ENCODE peak calls at places on chromosomes 12 and 14, in six cellular contexts. One of them, this sample, is unnamed.

GRCh38 chr14:24887623-24888304 is 162.2 kb downstream of the STXBP6 start:
- DNase-seq in A549: no peak
- DNase-seq in IMR-90: peak; percentile 24
- DNase-seq in K562: no peak
- DNase-seq in HepG2: no peak
- DNase-seq in GM12878: no peak
- DNase-seq in this sample: no peak

GRCh38 chr14:29724991-29725390 is 202.7 kb downstream of the PRKD1 start:
- DNase-seq in A549: peak; percentile 77
- DNase-seq in IMR-90: peak; percentile 63
- DNase-seq in K562: no peak
- DNase-seq in HepG2: no peak
- DNase-seq in GM12878: no peak
- DNase-seq in this sample: peak; percentile 9

GRCh38 chr14:53670701-53671100 is 285.9 kb downstream of the BMP4 start:
- DNase-seq in A549: peak; percentile 5
- DNase-seq in IMR-90: peak; percentile 89
- DNase-seq in K562: no peak
- DNase-seq in HepG2: peak; percentile 3
- DNase-seq in GM12878: no peak
- DNase-seq in this sample: no peak

GRCh38 chr14:84209021-84209420 is 1320.9 kb upstream of the FLRT2 start:
- DNase-seq in A549: no peak
- DNase-seq in IMR-90: no peak
- DNase-seq in K562: no peak
- DNase-seq in HepG2: no peak
- DNase-seq in GM12878: no peak
- DNase-seq in this sample: no peak

GRCh38 chr12:46267618-46268348 is 1.1 kb downstream of the SLC38A1 start:
- DNase-seq in A549: peak; percentile 34
- DNase-seq in IMR-90: peak; percentile 24
- DNase-seq in K562: peak; percentile 36
- DNase-seq in HepG2: no peak
- DNase-seq in GM12878: no peak
- DNase-seq in this sample: no peak

GRCh38 chr12:49198431-49199155 is 9.7 kb upstream of the TUBA1A start:
- DNase-seq in A549: no peak
- DNase-seq in IMR-90: peak; percentile 94
- DNase-seq in K562: no peak
- DNase-seq in HepG2: no peak
- DNase-seq in GM12878: no peak
- DNase-seq in this sample: no peak

GRCh38 chr14:67722293-67722692 is 20.6 kb downstream of the RDH12 start:
- DNase-seq in A549: no peak
- DNase-seq in IMR-90: peak; percentile 37
- DNase-seq in K562: no peak
- DNase-seq in HepG2: no peak
- DNase-seq in GM12878: no peak
- DNase-seq in this sample: no peak

GRCh38 chr14:69685716-69686115 is 74.3 kb downstream of the SUSD6 start:
- DNase-seq in A549: no peak
- DNase-seq in IMR-90: peak; percentile 58
- DNase-seq in K562: no peak
- DNase-seq in HepG2: peak; percentile 62
- DNase-seq in GM12878: no peak
- DNase-seq in this sample: no peak

GRCh38 chr12:2076196-2076570 is 23.4 kb downstream of the CACNA1C start:
- DNase-seq in A549: no peak
- DNase-seq in IMR-90: peak; percentile 85
- DNase-seq in K562: no peak
- DNase-seq in HepG2: no peak
- DNase-seq in GM12878: no peak
- DNase-seq in this sample: no peak

DNA sequence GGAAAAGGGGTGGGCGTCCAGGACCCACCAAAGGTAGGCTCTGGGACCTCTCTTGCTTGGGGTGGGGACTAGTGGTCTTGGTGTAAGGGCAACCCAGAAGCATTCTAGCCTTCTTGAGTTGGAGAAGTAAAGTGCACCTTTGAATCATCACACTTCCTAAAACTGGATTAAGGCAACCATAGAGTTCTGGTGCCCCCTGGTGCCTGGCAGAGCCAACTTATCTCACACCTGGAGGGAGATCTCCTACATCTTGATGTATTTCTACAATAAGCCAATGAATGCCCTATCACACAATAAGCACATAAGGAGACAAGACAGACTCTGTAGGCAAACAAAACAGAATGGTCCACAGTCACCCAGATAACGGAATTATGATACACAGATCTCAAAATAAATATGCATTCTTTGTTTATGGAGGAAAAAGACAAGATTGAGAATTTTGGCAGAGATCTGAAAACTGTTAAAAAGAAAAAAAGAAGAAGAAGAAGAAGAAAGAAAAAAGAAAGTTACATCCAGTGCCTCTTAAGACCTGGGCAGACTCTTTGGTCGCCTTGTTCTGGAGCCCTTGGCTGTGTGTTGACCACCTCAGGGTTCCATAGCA is 95.9 kb upstream of the PPP2R5C start:
- DNase-seq in A549: peak; percentile 80
- DNase-seq in IMR-90: peak; percentile 37
- DNase-seq in K562: peak; percentile 11
- DNase-seq in HepG2: peak; percentile 32
- DNase-seq in GM12878: no peak
- DNase-seq in this sample: peak; percentile 48
- TF ChIP-seq BHLHE40 in A549: no peak
- TF ChIP-seq BHLHE40 in IMR-90: no peak
- TF ChIP-seq BHLHE40 in K562: no peak
- TF ChIP-seq BHLHE40 in HepG2: no peak
- TF ChIP-seq BHLHE40 in GM12878: no peak
- TF ChIP-seq BHLHE40 in this sample: no peak

DNA sequence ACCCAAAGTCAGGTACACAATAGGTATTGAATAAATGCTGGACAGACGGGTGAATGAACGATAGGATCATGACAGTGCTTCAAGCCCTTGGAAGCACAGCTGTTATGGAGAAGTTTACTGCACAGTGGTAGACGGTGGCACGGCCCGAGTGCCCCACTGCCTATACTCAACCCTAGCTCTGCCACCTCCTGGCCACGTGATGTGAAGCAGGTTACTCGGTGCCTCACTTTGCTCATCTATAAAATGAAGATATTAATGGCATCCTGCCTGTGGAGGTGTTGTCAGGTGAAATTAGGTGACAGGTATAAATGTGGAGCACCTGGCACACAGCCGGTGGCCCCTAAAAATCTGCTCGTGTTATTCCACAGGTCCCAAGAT is 5.8 kb downstream of the ASB2 start:
- DNase-seq in A549: peak; percentile 37
- DNase-seq in IMR-90: no peak
- DNase-seq in K562: no peak
- DNase-seq in HepG2: peak; percentile 52
- DNase-seq in GM12878: no peak
- DNase-seq in this sample: peak; percentile 18
- TF ChIP-seq BHLHE40 in A549: no peak
- TF ChIP-seq BHLHE40 in IMR-90: no peak
- TF ChIP-seq BHLHE40 in K562: no peak
- TF ChIP-seq BHLHE40 in HepG2: no peak
- TF ChIP-seq BHLHE40 in GM12878: no peak
- TF ChIP-seq BHLHE40 in this sample: no peak

GRCh38 chr12:131076277-131076676 is 122.6 kb downstream of the ADGRD1 start:
- DNase-seq in A549: no peak
- DNase-seq in IMR-90: no peak
- DNase-seq in K562: no peak
- DNase-seq in HepG2: no peak
- DNase-seq in GM12878: no peak
- DNase-seq in this sample: no peak
- TF ChIP-seq BHLHE40 in A549: no peak
- TF ChIP-seq BHLHE40 in IMR-90: no peak
- TF ChIP-seq BHLHE40 in K562: no peak
- TF ChIP-seq BHLHE40 in HepG2: no peak
- TF ChIP-seq BHLHE40 in GM12878: no peak
- TF ChIP-seq BHLHE40 in this sample: no peak

GRCh38 chr14:77485256-77485655 is 13.4 kb downstream of the ISM2 start:
- DNase-seq in A549: no peak
- DNase-seq in IMR-90: no peak
- DNase-seq in K562: no peak
- DNase-seq in HepG2: no peak
- DNase-seq in GM12878: no peak
- DNase-seq in this sample: no peak
- TF ChIP-seq BHLHE40 in A549: no peak
- TF ChIP-seq BHLHE40 in IMR-90: no peak
- TF ChIP-seq BHLHE40 in K562: no peak
- TF ChIP-seq BHLHE40 in HepG2: no peak
- TF ChIP-seq BHLHE40 in GM12878: no peak
- TF ChIP-seq BHLHE40 in this sample: no peak

GRCh38 chr12:47939009-47939601 is 24.3 kb upstream of the TMEM106C start:
- DNase-seq in A549: no peak
- DNase-seq in IMR-90: no peak
- DNase-seq in K562: no peak
- DNase-seq in HepG2: no peak
- DNase-seq in GM12878: no peak
- DNase-seq in this sample: no peak

GRCh38 chr12:47941475-47942326 is 21.7 kb upstream of the TMEM106C start:
- DNase-seq in A549: no peak
- DNase-seq in IMR-90: no peak
- DNase-seq in K562: no peak
- DNase-seq in HepG2: no peak
- DNase-seq in GM12878: no peak
- DNase-seq in this sample: no peak

GRCh38 chr12:47940773-47941474 is 22.5 kb upstream of the TMEM106C start:
- DNase-seq in A549: no peak
- DNase-seq in IMR-90: no peak
- DNase-seq in K562: no peak
- DNase-seq in HepG2: no peak
- DNase-seq in GM12878: no peak
- DNase-seq in this sample: no peak

GRCh38 chr12:47938093-47938492 is 25.3 kb upstream of the TMEM106C start:
- DNase-seq in A549: no peak
- DNase-seq in IMR-90: peak; percentile 56
- DNase-seq in K562: no peak
- DNase-seq in HepG2: no peak
- DNase-seq in GM12878: no peak
- DNase-seq in this sample: no peak

GRCh38 chr12:47938594-47938993 is 24.8 kb upstream of the TMEM106C start:
- DNase-seq in A549: no peak
- DNase-seq in IMR-90: no peak
- DNase-seq in K562: no peak
- DNase-seq in HepG2: no peak
- DNase-seq in GM12878: no peak
- DNase-seq in this sample: no peak
- TF ChIP-seq BHLHE40 in A549: no peak
- TF ChIP-seq BHLHE40 in IMR-90: no peak
- TF ChIP-seq BHLHE40 in K562: no peak
- TF ChIP-seq BHLHE40 in HepG2: no peak
- TF ChIP-seq BHLHE40 in GM12878: no peak
- TF ChIP-seq BHLHE40 in this sample: no peak

GRCh38 chr14:77185093-77185465 is 3.5 kb downstream of the TMEM63C start:
- DNase-seq in A549: no peak
- DNase-seq in IMR-90: no peak
- DNase-seq in K562: no peak
- DNase-seq in HepG2: no peak
- DNase-seq in GM12878: no peak
- DNase-seq in this sample: no peak
- TF ChIP-seq BHLHE40 in A549: no peak
- TF ChIP-seq BHLHE40 in IMR-90: no peak
- TF ChIP-seq BHLHE40 in K562: no peak
- TF ChIP-seq BHLHE40 in HepG2: no peak
- TF ChIP-seq BHLHE40 in GM12878: no peak
- TF ChIP-seq BHLHE40 in this sample: no peak

DNA sequence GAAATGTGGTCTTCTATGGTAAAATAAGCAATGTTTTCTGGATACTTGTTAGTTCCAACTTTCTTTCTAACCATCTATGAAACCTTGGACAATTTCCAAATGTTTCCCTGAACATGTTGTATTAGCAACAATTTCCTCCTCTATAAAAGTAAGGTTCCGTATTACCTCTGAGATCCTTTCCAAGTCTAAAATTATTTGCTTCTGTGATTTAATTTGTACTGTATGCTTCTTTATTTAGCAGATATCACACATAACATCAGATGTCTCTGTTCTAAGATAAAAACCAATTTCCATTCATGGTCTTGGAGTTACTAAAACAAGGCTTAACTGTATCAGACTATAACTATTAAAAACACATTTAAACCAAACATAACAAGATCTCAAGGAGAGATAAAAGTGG is 177.2 kb downstream of the FOXA1 start:
- DNase-seq in A549: no peak
- DNase-seq in IMR-90: no peak
- DNase-seq in K562: no peak
- DNase-seq in HepG2: no peak
- DNase-seq in GM12878: no peak
- DNase-seq in this sample: no peak
- TF ChIP-seq BHLHE40 in A549: no peak
- TF ChIP-seq BHLHE40 in IMR-90: no peak
- TF ChIP-seq BHLHE40 in K562: no peak
- TF ChIP-seq BHLHE40 in HepG2: no peak
- TF ChIP-seq BHLHE40 in GM12878: no peak
- TF ChIP-seq BHLHE40 in this sample: no peak

This sample was measured in HEK293T.